ENCODE peak calls at places on chromosome 15, in four cellular contexts. D is suprapubic skin, I is dorsolateral prefrontal cortex, U is sigmoid colon. F is an unnamed sample.

GRCh38 chr15:70795311-70795665 is 31.9 kb upstream of the UACA start:
- DNase-seq in D (no peak), I (no peak), U (no peak), F (no peak)

GRCh38 chr15:42313463-42313862 is 40.2 kb upstream of the TMEM87A start:
- DNase-seq in D (no peak), I (no peak), U (no peak), F (no peak)

GRCh38 chr15:90000175-90000923 is 775 bp upstream of the ZNF710 start:
- DNase-seq in D (peak), I (no peak), U (peak), F (peak)

GRCh38 chr15:59029554-59029953 is 42.1 kb downstream of the RNF111 start:
- DNase-seq in D (no peak), I (no peak), U (no peak), F (no peak)

GRCh38 chr15:55789066-55789660 is 46.2 kb upstream of the PRTG start:
- DNase-seq in D (no peak), I (no peak), U (no peak), F (no peak)

GRCh38 chr15:31254431-31255175 is 72.0 kb upstream of the KLF13 start:
- DNase-seq in D (no peak), I (no peak), U (no peak), F (no peak)

GRCh38 chr15:74776851-74777768 is 4.8 kb upstream of the CSK start:
- DNase-seq in D (no peak), I (no peak), U (no peak), F (no peak)

GRCh38 chr15:74322558-74323180 is 44.8 kb downstream of the CYP11A1 start:
- DNase-seq in D (no peak), I (peak), U (peak), F (peak)

GRCh38 chr15:29832709-29833108 is 10.4 kb upstream of the TJP1 start:
- DNase-seq in D (no peak), I (no peak), U (no peak), F (no peak)

GRCh38 chr15:71125831-71126453 is 10.7 kb downstream of the THSD4 start:
- DNase-seq in D (no peak), I (no peak), U (no peak), F (no peak)

GRCh38 chr15:62346168-62346567 is 181.1 kb upstream of the C2CD4B start:
- DNase-seq in D (no peak), I (no peak), U (no peak), F (no peak)

GRCh38 chr15:62342959-62343358 is 177.9 kb upstream of the C2CD4B start:
- DNase-seq in D (no peak), I (no peak), U (no peak), F (no peak)

GRCh38 chr15:62343397-62343796 is 178.3 kb upstream of the C2CD4B start:
- DNase-seq in D (no peak), I (no peak), U (no peak), F (no peak)

GRCh38 chr15:62348119-62348518 is 183.0 kb upstream of the C2CD4B start:
- DNase-seq in D (no peak), I (no peak), U (no peak), F (no peak)

DNA sequence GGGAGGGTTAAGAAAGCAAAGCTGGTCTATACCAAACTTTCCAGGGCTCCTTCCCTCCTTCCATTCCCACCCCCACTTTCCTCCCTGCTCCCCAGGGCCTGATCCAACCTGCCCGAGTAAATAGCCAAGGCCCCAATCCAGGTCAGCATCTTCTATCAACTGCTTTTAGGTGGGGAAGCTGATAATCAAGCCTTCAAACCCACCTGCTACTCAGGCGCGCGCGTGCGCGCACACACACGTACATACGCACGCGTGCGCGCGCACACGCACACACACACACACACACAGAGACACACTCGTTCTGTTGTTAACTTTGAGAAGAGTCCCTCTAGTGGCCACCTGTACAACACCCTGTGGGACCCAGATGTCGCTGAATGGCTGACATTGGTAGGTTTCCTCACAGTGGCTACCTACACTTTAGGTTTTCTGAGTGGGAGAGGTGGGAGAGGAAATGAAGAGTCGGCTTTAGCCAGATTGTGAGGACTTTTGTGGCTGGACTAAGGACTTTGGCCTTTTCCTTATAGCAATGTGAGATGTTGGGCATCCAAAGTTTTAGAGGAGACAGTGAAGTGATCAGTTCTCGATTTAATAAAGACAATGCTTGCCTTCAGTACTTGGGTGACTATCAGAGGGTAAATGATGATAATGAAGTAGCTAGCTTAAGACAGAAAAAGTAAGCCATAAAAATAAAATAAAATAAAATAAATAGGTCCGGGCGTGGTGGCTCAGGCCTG is 179.9 kb upstream of the C2CD4B start:
- DNase-seq in D (no peak), I (no peak), U (no peak), F (peak)
- TF ChIP-seq CTCF in D (peak), I (no peak), U (peak), F (peak)

GRCh38 chr15:63241316-63241715 is 36.1 kb upstream of the APH1B start:
- DNase-seq in D (no peak), I (no peak), U (no peak), F (no peak)

GRCh38 chr15:63243776-63244175 is 33.6 kb upstream of the APH1B start:
- DNase-seq in D (no peak), I (no peak), U (no peak), F (no peak)

GRCh38 chr15:63244399-63244798 is 33.0 kb upstream of the APH1B start:
- DNase-seq in D (no peak), I (no peak), U (no peak), F (no peak)

GRCh38 chr15:63244976-63245645 is 32.3 kb upstream of the APH1B start:
- DNase-seq in D (no peak), I (no peak), U (no peak), F (no peak)

GRCh38 chr15:63243101-63243500 is 34.3 kb upstream of the APH1B start:
- DNase-seq in D (no peak), I (no peak), U (peak), F (no peak)
- TF ChIP-seq CTCF in D (no peak), I (no peak), U (no peak), F (no peak)

DNA sequence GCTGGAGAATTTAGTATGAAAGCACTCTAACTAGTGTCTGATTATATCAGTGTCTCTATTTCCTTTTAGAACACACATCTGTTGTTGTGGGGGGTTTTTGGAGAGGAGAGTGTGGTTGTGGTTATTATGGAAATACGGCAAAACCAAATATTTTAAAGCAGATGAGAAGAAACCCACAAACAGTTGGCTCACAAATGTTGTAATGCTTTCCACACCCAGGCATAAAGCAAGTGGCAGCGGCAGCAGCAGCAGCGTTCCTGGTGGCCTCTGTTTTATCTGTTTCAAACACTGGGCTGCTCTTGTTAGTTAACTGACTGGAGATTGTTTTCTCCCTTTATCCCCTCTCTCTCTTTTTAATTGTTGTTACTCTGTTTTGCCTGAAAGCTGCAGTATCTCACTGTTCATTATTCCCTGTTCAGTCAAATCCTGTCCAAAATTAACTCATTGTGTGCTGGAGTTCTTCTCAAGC is 1045.5 kb upstream of the NR2F2 start:
- DNase-seq in D (no peak), I (no peak), U (no peak), F (no peak)
- TF ChIP-seq CTCF in D (no peak), I (no peak), U (no peak), F (no peak)

GRCh38 chr15:63308947-63309346 is 31.5 kb downstream of the APH1B start:
- DNase-seq in D (no peak), I (no peak), U (no peak), F (no peak)

GRCh38 chr15:63310646-63311045 is 33.2 kb downstream of the APH1B start:
- DNase-seq in D (no peak), I (no peak), U (no peak), F (no peak)

GRCh38 chr15:63318344-63318743 is 40.9 kb downstream of the APH1B start:
- DNase-seq in D (no peak), I (no peak), U (no peak), F (no peak)

GRCh38 chr15:63312286-63312685 is 34.9 kb downstream of the APH1B start:
- DNase-seq in D (no peak), I (no peak), U (no peak), F (no peak)

DNA sequence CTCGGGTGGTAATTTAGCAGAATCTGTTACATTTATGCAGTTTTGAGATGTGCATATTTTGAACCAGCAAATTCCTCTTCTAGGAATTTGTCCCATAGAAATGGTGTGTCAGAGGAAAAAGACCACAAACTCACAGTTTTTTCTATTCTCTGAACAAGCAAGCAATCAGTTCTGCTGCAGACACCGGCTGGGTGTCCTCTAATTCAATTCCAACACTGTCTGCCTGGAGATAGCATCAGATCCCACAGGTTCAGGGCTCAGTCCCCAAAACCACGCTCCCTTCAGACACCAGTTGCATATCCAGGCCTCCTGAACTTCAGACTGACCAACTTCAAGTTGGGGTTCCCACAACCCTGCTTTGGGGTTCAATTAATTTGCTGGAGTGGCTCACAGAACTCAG is 36.5 kb downstream of the APH1B start:
- DNase-seq in D (no peak), I (no peak), U (no peak), F (no peak)
- TF ChIP-seq CTCF in D (no peak), I (no peak), U (no peak), F (no peak)